ENCODE peak calls at places on chromosomes 11 and 22, in seven cellular contexts. One of them, this sample, is unnamed. For H3K4me1, the result is how much of the 10 kb centered on the place peaks cover.

GRCh38 chr22:43521716-43522115 is 109.9 kb downstream of the MPPED1 start:
- DNase-seq in IMR-90: no peak
- DNase-seq in body of pancreas: no peak
- DNase-seq in psoas muscle: no peak
- DNase-seq in neural progenitor cell: no peak
- DNase-seq in CD8-positive, alpha-beta memory T cell: no peak
- DNase-seq in endothelial cell of umbilical vein: no peak
- DNase-seq in this sample: no peak

GRCh38 chr11:35723493-35724284 is 61.1 kb downstream of the TRIM44 start:
- DNase-seq in psoas muscle: no peak
- DNase-seq in endothelial cell of umbilical vein: peak
- DNase-seq in CD8-positive, alpha-beta memory T cell: no peak
- DNase-seq in neural progenitor cell: no peak
- DNase-seq in body of pancreas: no peak
- DNase-seq in IMR-90: peak
- DNase-seq in this sample: no peak

GRCh38 chr11:100574894-100575769 is 112.0 kb upstream of the ARHGAP42 start:
- DNase-seq in IMR-90: peak
- DNase-seq in neural progenitor cell: no peak
- DNase-seq in body of pancreas: no peak
- DNase-seq in CD8-positive, alpha-beta memory T cell: no peak
- DNase-seq in endothelial cell of umbilical vein: peak
- DNase-seq in psoas muscle: no peak
- DNase-seq in this sample: no peak

GRCh38 chr11:63937713-63938480 is 905 bp upstream of the NAA40 start:
- DNase-seq in body of pancreas: peak
- DNase-seq in endothelial cell of umbilical vein: no peak
- DNase-seq in CD8-positive, alpha-beta memory T cell: no peak
- DNase-seq in neural progenitor cell: peak
- DNase-seq in IMR-90: no peak
- DNase-seq in psoas muscle: no peak
- DNase-seq in this sample: peak

GRCh38 chr22:44816141-44816540 is 63.8 kb downstream of the ARHGAP8 start:
- DNase-seq in endothelial cell of umbilical vein: no peak
- DNase-seq in body of pancreas: no peak
- DNase-seq in psoas muscle: no peak
- DNase-seq in CD8-positive, alpha-beta memory T cell: peak
- DNase-seq in IMR-90: no peak
- DNase-seq in neural progenitor cell: no peak
- DNase-seq in this sample: no peak

GRCh38 chr11:129143335-129143734 is 48.8 kb downstream of the ARHGAP32 start:
- DNase-seq in CD8-positive, alpha-beta memory T cell: no peak
- DNase-seq in IMR-90: peak
- DNase-seq in endothelial cell of umbilical vein: peak
- DNase-seq in neural progenitor cell: no peak
- DNase-seq in psoas muscle: peak
- DNase-seq in body of pancreas: peak
- DNase-seq in this sample: peak

GRCh38 chr22:38696606-38697005 is 4.1 kb downstream of the JOSD1 start:
- DNase-seq in CD8-positive, alpha-beta memory T cell: peak
- DNase-seq in body of pancreas: no peak
- DNase-seq in IMR-90: peak
- DNase-seq in psoas muscle: no peak
- DNase-seq in endothelial cell of umbilical vein: peak
- DNase-seq in neural progenitor cell: no peak
- DNase-seq in this sample: no peak

GRCh38 chr11:8006349-8006977 is 19.3 kb downstream of the EIF3F start:
- DNase-seq in neural progenitor cell: peak
- DNase-seq in CD8-positive, alpha-beta memory T cell: peak
- DNase-seq in body of pancreas: peak
- DNase-seq in endothelial cell of umbilical vein: peak
- DNase-seq in psoas muscle: peak
- DNase-seq in IMR-90: peak
- DNase-seq in this sample: no peak

GRCh38 chr22:44719586-44720368 is 17.8 kb downstream of the PRR5 start:
- DNase-seq in CD8-positive, alpha-beta memory T cell: no peak
- DNase-seq in psoas muscle: no peak
- DNase-seq in IMR-90: no peak
- DNase-seq in neural progenitor cell: no peak
- DNase-seq in endothelial cell of umbilical vein: no peak
- DNase-seq in body of pancreas: peak
- DNase-seq in this sample: peak

GRCh38 chr22:35552186-35552842 is 11.7 kb downstream of the RASD2 start:
- DNase-seq in psoas muscle: no peak
- DNase-seq in neural progenitor cell: peak
- DNase-seq in endothelial cell of umbilical vein: peak
- DNase-seq in CD8-positive, alpha-beta memory T cell: peak
- DNase-seq in IMR-90: no peak
- DNase-seq in body of pancreas: no peak
- DNase-seq in this sample: peak

GRCh38 chr22:23086787-23087186 is 16.5 kb downstream of the GNAZ start:
- DNase-seq in endothelial cell of umbilical vein: no peak
- DNase-seq in neural progenitor cell: no peak
- DNase-seq in body of pancreas: no peak
- DNase-seq in IMR-90: no peak
- DNase-seq in psoas muscle: no peak
- DNase-seq in CD8-positive, alpha-beta memory T cell: no peak
- DNase-seq in this sample: no peak

GRCh38 chr11:86802601-86803051 is 2.3 kb downstream of the PRSS23 start:
- DNase-seq in body of pancreas: peak
- DNase-seq in neural progenitor cell: peak
- DNase-seq in CD8-positive, alpha-beta memory T cell: no peak
- DNase-seq in IMR-90: peak
- DNase-seq in endothelial cell of umbilical vein: peak
- DNase-seq in psoas muscle: no peak
- DNase-seq in this sample: no peak

GRCh38 chr22:26610983-26611382 is 6.8 kb downstream of the CRYBB1 start:
- DNase-seq in neural progenitor cell: no peak
- DNase-seq in IMR-90: peak
- DNase-seq in body of pancreas: no peak
- DNase-seq in psoas muscle: no peak
- DNase-seq in endothelial cell of umbilical vein: no peak
- DNase-seq in CD8-positive, alpha-beta memory T cell: no peak
- DNase-seq in this sample: no peak

GRCh38 chr22:26612652-26613051 is 5.2 kb downstream of the CRYBB1 start:
- DNase-seq in psoas muscle: no peak
- DNase-seq in IMR-90: no peak
- DNase-seq in endothelial cell of umbilical vein: no peak
- DNase-seq in body of pancreas: no peak
- DNase-seq in neural progenitor cell: no peak
- DNase-seq in CD8-positive, alpha-beta memory T cell: no peak
- DNase-seq in this sample: no peak

GRCh38 chr22:26609287-26609686 is 8.5 kb downstream of the CRYBB1 start:
- DNase-seq in neural progenitor cell: no peak
- DNase-seq in psoas muscle: no peak
- DNase-seq in IMR-90: no peak
- DNase-seq in CD8-positive, alpha-beta memory T cell: no peak
- DNase-seq in endothelial cell of umbilical vein: no peak
- DNase-seq in body of pancreas: no peak
- DNase-seq in this sample: no peak

GRCh38 chr22:26608129-26608528 is 9.7 kb downstream of the CRYBB1 start:
- DNase-seq in neural progenitor cell: peak
- DNase-seq in psoas muscle: no peak
- DNase-seq in body of pancreas: no peak
- DNase-seq in CD8-positive, alpha-beta memory T cell: no peak
- DNase-seq in IMR-90: no peak
- DNase-seq in endothelial cell of umbilical vein: no peak
- DNase-seq in this sample: no peak

DNA sequence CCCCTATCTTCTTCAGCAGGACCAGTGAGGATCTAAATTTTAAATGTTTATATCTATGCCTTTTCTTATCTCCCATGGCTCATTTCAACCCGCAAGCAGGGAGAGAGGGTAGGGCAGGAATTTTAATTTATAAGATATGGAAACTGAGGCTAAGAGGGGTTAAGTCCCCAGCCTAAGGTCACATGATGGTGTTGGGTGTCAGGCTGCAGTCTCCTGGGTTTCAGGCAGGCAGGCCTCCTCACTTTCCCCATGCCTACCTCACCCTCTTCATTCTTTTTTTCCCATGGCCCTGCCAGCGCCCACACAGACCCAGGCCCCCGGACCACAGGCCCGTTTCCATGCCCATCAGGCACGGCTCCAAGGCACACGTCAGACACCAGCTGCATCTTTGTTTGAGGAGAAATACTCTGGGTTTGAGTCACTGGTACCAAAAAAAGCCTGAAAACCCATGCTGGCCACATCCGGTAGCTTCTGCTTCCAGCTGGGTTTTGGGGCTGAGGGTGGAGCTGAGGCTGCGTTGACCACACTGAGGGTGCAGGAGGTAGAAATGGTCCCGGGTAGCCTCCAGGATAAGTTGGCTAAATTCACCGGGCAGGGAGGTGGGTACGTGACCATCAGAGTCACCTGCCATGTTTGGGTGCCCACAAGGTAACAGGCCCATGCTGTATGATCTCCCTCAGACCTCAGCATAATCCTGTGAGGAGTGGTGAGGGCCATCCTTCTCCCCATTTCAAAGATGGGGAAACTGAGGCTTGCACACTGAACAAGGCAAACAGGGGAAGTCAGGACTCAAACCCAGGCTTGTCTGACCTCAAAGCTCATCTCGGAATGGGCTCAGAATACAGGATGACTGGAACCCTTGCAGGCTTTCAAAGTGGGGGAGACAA is 7.5 kb downstream of the CRYBB1 start:
- DNase-seq in body of pancreas: no peak
- DNase-seq in endothelial cell of umbilical vein: no peak
- DNase-seq in CD8-positive, alpha-beta memory T cell: peak
- DNase-seq in psoas muscle: peak
- DNase-seq in IMR-90: peak
- DNase-seq in neural progenitor cell: no peak
- DNase-seq in this sample: peak
- H3K4me1 ChIP-seq in body of pancreas: under half
- H3K4me1 ChIP-seq in endothelial cell of umbilical vein: under half
- H3K4me1 ChIP-seq in CD8-positive, alpha-beta memory T cell: under half
- H3K4me1 ChIP-seq in psoas muscle: under half
- H3K4me1 ChIP-seq in IMR-90: under half
- H3K4me1 ChIP-seq in neural progenitor cell: under half
- H3K4me1 ChIP-seq in this sample: under half

DNA sequence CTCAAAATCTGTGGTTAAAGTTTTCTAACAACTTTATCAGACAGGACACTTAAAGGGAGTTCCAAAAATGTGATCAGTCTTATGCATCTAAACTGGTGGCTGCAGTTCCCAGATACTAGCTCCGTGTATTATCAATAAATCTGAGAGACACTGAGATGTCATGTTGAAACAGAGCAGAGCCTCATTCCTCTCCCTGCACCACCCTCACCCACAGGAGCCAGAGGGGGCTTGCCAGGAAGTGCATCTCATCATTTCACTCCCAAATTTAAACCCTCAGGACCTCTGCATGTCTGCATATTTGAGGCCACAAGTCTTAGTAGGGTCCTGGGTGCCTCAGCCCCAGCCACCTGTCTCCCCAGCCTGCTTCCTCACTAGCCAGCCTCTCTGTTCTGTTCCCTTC is 167.4 kb upstream of the NTM start:
- DNase-seq in neural progenitor cell: no peak
- DNase-seq in psoas muscle: no peak
- DNase-seq in CD8-positive, alpha-beta memory T cell: no peak
- DNase-seq in endothelial cell of umbilical vein: no peak
- DNase-seq in body of pancreas: no peak
- DNase-seq in IMR-90: no peak
- DNase-seq in this sample: no peak
- H3K4me1 ChIP-seq in neural progenitor cell: under half
- H3K4me1 ChIP-seq in psoas muscle: under half
- H3K4me1 ChIP-seq in CD8-positive, alpha-beta memory T cell: under half
- H3K4me1 ChIP-seq in endothelial cell of umbilical vein: under half
- H3K4me1 ChIP-seq in body of pancreas: under half
- H3K4me1 ChIP-seq in IMR-90: under half
- H3K4me1 ChIP-seq in this sample: under half

DNA sequence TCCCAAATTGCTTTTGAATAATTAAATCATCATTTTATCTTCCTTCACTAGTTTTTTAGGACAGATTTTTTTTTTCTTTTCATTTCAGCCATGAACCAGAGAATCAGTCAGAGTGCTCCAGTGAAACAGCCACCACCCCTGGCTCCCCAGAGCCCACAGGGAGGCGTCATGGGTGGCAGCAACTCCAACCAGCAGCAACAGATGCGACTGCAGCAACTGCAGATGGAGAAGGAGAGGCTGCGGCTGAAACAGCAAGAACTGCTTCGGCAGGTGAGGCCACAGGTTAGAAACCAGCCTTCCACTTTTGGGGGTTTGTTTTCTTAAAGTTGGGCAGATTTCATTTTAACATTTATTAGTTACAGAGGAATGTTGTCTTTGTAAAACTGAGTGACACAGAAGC is 95.6 kb downstream of the YAP1 start:
- DNase-seq in IMR-90: no peak
- DNase-seq in psoas muscle: no peak
- DNase-seq in body of pancreas: no peak
- DNase-seq in endothelial cell of umbilical vein: no peak
- DNase-seq in CD8-positive, alpha-beta memory T cell: no peak
- DNase-seq in neural progenitor cell: no peak
- DNase-seq in this sample: no peak
- H3K4me1 ChIP-seq in IMR-90: under half
- H3K4me1 ChIP-seq in psoas muscle: under half
- H3K4me1 ChIP-seq in body of pancreas: under half
- H3K4me1 ChIP-seq in endothelial cell of umbilical vein: under half
- H3K4me1 ChIP-seq in CD8-positive, alpha-beta memory T cell: under half
- H3K4me1 ChIP-seq in neural progenitor cell: under half
- H3K4me1 ChIP-seq in this sample: under half

DNA sequence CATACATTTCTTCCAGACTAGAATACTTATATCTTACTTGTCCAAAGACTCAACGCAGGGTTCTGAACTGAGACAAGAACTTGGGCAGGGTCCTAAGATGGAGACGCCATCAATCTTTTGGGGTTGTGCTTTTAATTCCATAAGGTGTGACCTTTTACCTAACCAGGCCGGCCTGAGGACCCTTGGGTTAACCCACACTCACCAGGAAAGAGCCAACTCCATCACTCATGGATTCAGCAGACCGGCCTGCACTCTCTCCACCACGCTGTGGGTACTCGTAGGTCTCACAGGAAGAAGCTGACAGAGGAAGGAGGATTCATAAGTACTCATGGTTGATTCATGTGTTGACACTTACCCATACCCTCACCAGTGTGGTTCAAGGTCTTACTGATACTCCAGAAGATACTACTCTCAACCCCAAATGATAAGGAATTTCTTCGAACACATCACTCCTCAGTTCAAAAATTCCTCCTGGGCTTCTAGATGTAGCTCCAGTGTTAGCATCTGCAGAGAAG is 36.2 kb downstream of the USP35 start:
- DNase-seq in psoas muscle: no peak
- DNase-seq in endothelial cell of umbilical vein: no peak
- DNase-seq in neural progenitor cell: no peak
- DNase-seq in body of pancreas: no peak
- DNase-seq in IMR-90: no peak
- DNase-seq in CD8-positive, alpha-beta memory T cell: no peak
- DNase-seq in this sample: no peak
- H3K4me1 ChIP-seq in psoas muscle: under half
- H3K4me1 ChIP-seq in endothelial cell of umbilical vein: under half
- H3K4me1 ChIP-seq in neural progenitor cell: under half
- H3K4me1 ChIP-seq in body of pancreas: under half
- H3K4me1 ChIP-seq in IMR-90: under half
- H3K4me1 ChIP-seq in CD8-positive, alpha-beta memory T cell: under half
- H3K4me1 ChIP-seq in this sample: under half